ENCODE peak calls at places on chromosomes 4 and X, in nine cellular contexts. One of them, this sample, is unnamed.
A peak's percentile ranks its signal among the peaks of the same experiment; 100 is the strongest.

GRCh38 chrX:44290718-44291117 is 52.8 kb downstream of the EFHC2 start:
- ATAC-seq in HepG2: no peak
- ATAC-seq in K562: no peak
- ATAC-seq in HCT116: no peak
- ATAC-seq in right lobe of liver: no peak
- ATAC-seq in gastrocnemius medialis: no peak
- ATAC-seq in body of pancreas: no peak
- ATAC-seq in A549: no peak
- ATAC-seq in heart left ventricle: no peak
- ATAC-seq in this sample: no peak

GRCh38 chrX:54597728-54598127 is 67.7 kb downstream of the GNL3L start:
- ATAC-seq in gastrocnemius medialis: no peak
- ATAC-seq in right lobe of liver: no peak
- ATAC-seq in body of pancreas: no peak
- ATAC-seq in heart left ventricle: no peak
- ATAC-seq in HCT116: no peak
- ATAC-seq in A549: no peak
- ATAC-seq in K562: no peak
- ATAC-seq in HepG2: no peak
- ATAC-seq in this sample: no peak

GRCh38 chr4:187000281-187000680 is 276.6 kb upstream of the FAT1 start:
- ATAC-seq in A549: no peak
- ATAC-seq in gastrocnemius medialis: no peak
- ATAC-seq in right lobe of liver: no peak
- ATAC-seq in body of pancreas: no peak
- ATAC-seq in K562: no peak
- ATAC-seq in HepG2: no peak
- ATAC-seq in heart left ventricle: no peak
- ATAC-seq in HCT116: no peak
- ATAC-seq in this sample: no peak

GRCh38 chrX:40734956-40735317 is 405 bp downstream of the MED14 start:
- ATAC-seq in A549: peak; percentile 6
- ATAC-seq in heart left ventricle: no peak
- ATAC-seq in right lobe of liver: no peak
- ATAC-seq in HepG2: no peak
- ATAC-seq in body of pancreas: peak; percentile 23
- ATAC-seq in gastrocnemius medialis: peak; percentile 12
- ATAC-seq in HCT116: no peak
- ATAC-seq in K562: peak; percentile 44
- ATAC-seq in this sample: no peak

GRCh38 chr4:149896428-149896827 is 80.8 kb upstream of the IQCM start:
- ATAC-seq in HepG2: peak; percentile 76
- ATAC-seq in right lobe of liver: peak; percentile 48
- ATAC-seq in body of pancreas: no peak
- ATAC-seq in A549: peak; percentile 75
- ATAC-seq in K562: peak; percentile 28
- ATAC-seq in gastrocnemius medialis: no peak
- ATAC-seq in HCT116: peak; percentile 84
- ATAC-seq in heart left ventricle: peak; percentile 39
- ATAC-seq in this sample: no peak

GRCh38 chr4:125390727-125391126 is 76.0 kb downstream of the FAT4 start:
- ATAC-seq in body of pancreas: no peak
- ATAC-seq in HepG2: no peak
- ATAC-seq in heart left ventricle: no peak
- ATAC-seq in A549: no peak
- ATAC-seq in right lobe of liver: no peak
- ATAC-seq in HCT116: no peak
- ATAC-seq in gastrocnemius medialis: no peak
- ATAC-seq in K562: no peak
- ATAC-seq in this sample: no peak

GRCh38 chr4:55356991-55357461 is 11.0 kb downstream of the SRD5A3 start:
- ATAC-seq in HepG2: peak; percentile 91
- ATAC-seq in heart left ventricle: no peak
- ATAC-seq in K562: peak; percentile 50
- ATAC-seq in HCT116: peak; percentile 34
- ATAC-seq in body of pancreas: no peak
- ATAC-seq in A549: peak; percentile 45
- ATAC-seq in gastrocnemius medialis: peak; percentile 40
- ATAC-seq in right lobe of liver: no peak
- ATAC-seq in this sample: no peak

GRCh38 chr4:128670434-128670999 is 139.0 kb upstream of the JADE1 start:
- ATAC-seq in A549: no peak
- ATAC-seq in HepG2: no peak
- ATAC-seq in HCT116: no peak
- ATAC-seq in body of pancreas: no peak
- ATAC-seq in K562: no peak
- ATAC-seq in heart left ventricle: no peak
- ATAC-seq in gastrocnemius medialis: no peak
- ATAC-seq in right lobe of liver: no peak
- ATAC-seq in this sample: no peak

GRCh38 chr4:39626261-39626660 is 12.4 kb downstream of the SMIM14 start:
- ATAC-seq in A549: no peak
- ATAC-seq in HepG2: no peak
- ATAC-seq in right lobe of liver: no peak
- ATAC-seq in HCT116: no peak
- ATAC-seq in heart left ventricle: no peak
- ATAC-seq in body of pancreas: no peak
- ATAC-seq in gastrocnemius medialis: no peak
- ATAC-seq in K562: no peak
- ATAC-seq in this sample: no peak

GRCh38 chr4:55337944-55338343 is 8.1 kb upstream of the SRD5A3 start:
- ATAC-seq in heart left ventricle: no peak
- ATAC-seq in right lobe of liver: no peak
- ATAC-seq in HepG2: no peak
- ATAC-seq in A549: no peak
- ATAC-seq in K562: no peak
- ATAC-seq in HCT116: no peak
- ATAC-seq in body of pancreas: no peak
- ATAC-seq in gastrocnemius medialis: no peak
- ATAC-seq in this sample: no peak

GRCh38 chr4:161178310-161178709 is 985.5 kb downstream of the FSTL5 start:
- ATAC-seq in heart left ventricle: no peak
- ATAC-seq in K562: no peak
- ATAC-seq in HCT116: no peak
- ATAC-seq in HepG2: no peak
- ATAC-seq in gastrocnemius medialis: no peak
- ATAC-seq in right lobe of liver: no peak
- ATAC-seq in body of pancreas: no peak
- ATAC-seq in A549: no peak
- ATAC-seq in this sample: no peak

GRCh38 chrX:10117301-10117700 is 39.5 kb upstream of the CLCN4 start:
- ATAC-seq in body of pancreas: no peak
- ATAC-seq in A549: no peak
- ATAC-seq in right lobe of liver: no peak
- ATAC-seq in K562: no peak
- ATAC-seq in HepG2: no peak
- ATAC-seq in HCT116: no peak
- ATAC-seq in heart left ventricle: no peak
- ATAC-seq in gastrocnemius medialis: no peak
- ATAC-seq in this sample: no peak

GRCh38 chrX:10118530-10118929 is 38.2 kb upstream of the CLCN4 start:
- ATAC-seq in gastrocnemius medialis: no peak
- ATAC-seq in heart left ventricle: no peak
- ATAC-seq in body of pancreas: no peak
- ATAC-seq in K562: no peak
- ATAC-seq in HepG2: no peak
- ATAC-seq in right lobe of liver: no peak
- ATAC-seq in HCT116: no peak
- ATAC-seq in A549: no peak
- ATAC-seq in this sample: no peak

GRCh38 chrX:10112510-10112909 is 44.3 kb upstream of the CLCN4 start:
- ATAC-seq in HCT116: no peak
- ATAC-seq in right lobe of liver: no peak
- ATAC-seq in K562: no peak
- ATAC-seq in A549: no peak
- ATAC-seq in heart left ventricle: no peak
- ATAC-seq in body of pancreas: no peak
- ATAC-seq in gastrocnemius medialis: no peak
- ATAC-seq in HepG2: no peak
- ATAC-seq in this sample: no peak

GRCh38 chrX:10117864-10118377 is 38.9 kb upstream of the CLCN4 start:
- ATAC-seq in HCT116: no peak
- ATAC-seq in A549: no peak
- ATAC-seq in K562: no peak
- ATAC-seq in HepG2: no peak
- ATAC-seq in body of pancreas: no peak
- ATAC-seq in right lobe of liver: no peak
- ATAC-seq in gastrocnemius medialis: no peak
- ATAC-seq in heart left ventricle: no peak
- ATAC-seq in this sample: no peak

DNA sequence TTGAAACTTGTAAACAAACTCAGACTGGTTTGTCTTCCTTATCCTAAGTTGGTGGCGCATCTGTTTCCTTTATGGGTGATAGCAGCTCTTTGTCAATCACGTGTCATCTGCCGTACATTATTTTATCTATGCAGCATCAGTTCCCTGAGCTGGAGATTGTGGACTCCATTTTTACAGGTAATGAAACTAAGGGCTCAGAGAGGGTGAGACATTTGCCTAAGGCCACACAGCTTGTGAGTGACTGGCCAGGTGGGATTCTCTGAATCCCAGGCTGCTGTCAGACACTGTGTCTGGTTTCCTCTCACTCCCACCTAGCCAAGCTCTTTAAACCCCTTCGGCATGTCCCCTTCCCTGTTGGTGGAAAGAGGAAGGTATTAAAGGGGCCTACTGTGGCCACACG is 41.7 kb upstream of the CLCN4 start:
- ATAC-seq in body of pancreas: no peak
- ATAC-seq in heart left ventricle: no peak
- ATAC-seq in HCT116: no peak
- ATAC-seq in HepG2: no peak
- ATAC-seq in gastrocnemius medialis: no peak
- ATAC-seq in K562: no peak
- ATAC-seq in right lobe of liver: no peak
- ATAC-seq in A549: no peak
- ATAC-seq in this sample: no peak
- H3K4me1 ChIP-seq in body of pancreas: no peaks in the 10 kb centered on the region
- H3K4me1 ChIP-seq in heart left ventricle: peaks cover 31% of the 10 kb centered on the region
- H3K4me1 ChIP-seq in HCT116: no peaks in the 10 kb centered on the region
- H3K4me1 ChIP-seq in HepG2: peaks cover 14% of the 10 kb centered on the region
- H3K4me1 ChIP-seq in gastrocnemius medialis: peaks cover 10% of the 10 kb centered on the region
- H3K4me1 ChIP-seq in K562: no peaks in the 10 kb centered on the region
- H3K4me1 ChIP-seq in right lobe of liver: no peaks in the 10 kb centered on the region
- H3K4me1 ChIP-seq in A549: no peaks in the 10 kb centered on the region
- H3K4me1 ChIP-seq in this sample: no peaks in the 10 kb centered on the region

GRCh38 chr4:52659016-52659721 is at the start of gene USP46:
- ATAC-seq in K562: peak; percentile 94
- ATAC-seq in heart left ventricle: peak; percentile 85
- ATAC-seq in right lobe of liver: peak; percentile 94
- ATAC-seq in HepG2: peak; percentile 92
- ATAC-seq in A549: peak; percentile 94
- ATAC-seq in HCT116: peak; percentile 88
- ATAC-seq in gastrocnemius medialis: peak; percentile 68
- ATAC-seq in body of pancreas: peak; percentile 97
- ATAC-seq in this sample: peak; percentile 96
- TF ChIP-seq POLR2A in K562: peak; percentile 56
- TF ChIP-seq POLR2A in heart left ventricle: peak; percentile 46
- TF ChIP-seq POLR2A in right lobe of liver: peak; percentile 86
- TF ChIP-seq POLR2A in HepG2: peak; percentile 55
- TF ChIP-seq POLR2A in A549: peak; percentile 43
- TF ChIP-seq POLR2A in HCT116: peak; percentile 57
- TF ChIP-seq POLR2A in gastrocnemius medialis: peak; percentile 65
- TF ChIP-seq POLR2A in body of pancreas: peak; percentile 77
- TF ChIP-seq POLR2A in this sample: peak; percentile 63

GRCh38 chr4:184400375-184400870 is 73.9 kb downstream of the IRF2 start:
- ATAC-seq in HepG2: no peak
- ATAC-seq in HCT116: no peak
- ATAC-seq in K562: no peak
- ATAC-seq in gastrocnemius medialis: peak; percentile 53
- ATAC-seq in heart left ventricle: no peak
- ATAC-seq in A549: peak; percentile 56
- ATAC-seq in right lobe of liver: peak; percentile 75
- ATAC-seq in body of pancreas: peak; percentile 54
- ATAC-seq in this sample: peak; percentile 73

GRCh38 chr4:184400891-184401290 is 73.5 kb downstream of the IRF2 start:
- ATAC-seq in body of pancreas: no peak
- ATAC-seq in A549: no peak
- ATAC-seq in K562: no peak
- ATAC-seq in right lobe of liver: no peak
- ATAC-seq in HCT116: no peak
- ATAC-seq in HepG2: no peak
- ATAC-seq in gastrocnemius medialis: no peak
- ATAC-seq in heart left ventricle: no peak
- ATAC-seq in this sample: peak; percentile 7

GRCh38 chr4:184397516-184398163 is 76.7 kb downstream of the IRF2 start:
- ATAC-seq in body of pancreas: no peak
- ATAC-seq in K562: no peak
- ATAC-seq in HepG2: no peak
- ATAC-seq in HCT116: no peak
- ATAC-seq in A549: no peak
- ATAC-seq in heart left ventricle: peak; percentile 66
- ATAC-seq in gastrocnemius medialis: peak; percentile 15
- ATAC-seq in right lobe of liver: peak; percentile 17
- ATAC-seq in this sample: no peak

GRCh38 chr4:184399505-184399893 is 74.9 kb downstream of the IRF2 start:
- ATAC-seq in body of pancreas: no peak
- ATAC-seq in gastrocnemius medialis: no peak
- ATAC-seq in HCT116: no peak
- ATAC-seq in heart left ventricle: no peak
- ATAC-seq in right lobe of liver: no peak
- ATAC-seq in A549: no peak
- ATAC-seq in HepG2: no peak
- ATAC-seq in K562: no peak
- ATAC-seq in this sample: no peak

DNA sequence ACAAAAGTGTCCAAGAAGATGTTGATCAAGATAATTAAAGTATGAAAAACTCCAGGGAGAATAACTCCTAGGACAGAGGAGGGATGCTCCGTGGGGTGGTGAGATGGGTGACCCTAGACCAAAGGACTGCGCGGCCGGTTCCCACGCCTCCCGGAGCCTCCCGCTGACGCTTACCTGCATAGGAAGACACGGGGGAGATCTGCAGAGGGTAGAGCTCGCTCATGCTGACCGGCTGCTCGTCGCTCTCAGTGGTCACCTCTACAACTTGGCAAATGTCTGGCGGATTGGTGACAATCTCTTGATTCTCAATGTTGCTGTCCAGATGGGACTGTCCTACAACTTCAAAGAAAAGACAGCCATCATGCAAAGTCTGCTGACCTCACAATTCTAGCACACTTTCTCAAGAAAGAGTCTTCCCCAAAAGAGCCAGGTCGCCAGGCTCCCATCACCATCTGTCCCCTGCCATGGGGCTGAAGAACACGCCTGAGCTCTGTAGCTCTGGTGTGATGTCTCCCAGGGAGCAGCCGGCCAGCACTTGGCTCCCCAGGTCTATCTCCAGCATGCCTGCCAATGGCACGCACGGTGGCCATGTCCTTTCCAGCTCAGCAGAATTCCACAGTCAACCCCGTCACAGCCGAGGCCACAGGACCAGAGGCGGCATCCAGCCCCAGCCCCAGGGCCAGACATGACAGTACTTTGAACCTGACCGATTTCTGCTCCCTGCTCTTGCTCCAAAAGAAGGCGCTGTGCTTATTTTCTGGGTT is 75.4 kb downstream of the IRF2 start:
- ATAC-seq in HCT116: no peak
- ATAC-seq in HepG2: no peak
- ATAC-seq in gastrocnemius medialis: peak; percentile 28
- ATAC-seq in heart left ventricle: peak; percentile 38
- ATAC-seq in body of pancreas: no peak
- ATAC-seq in right lobe of liver: no peak
- ATAC-seq in K562: no peak
- ATAC-seq in A549: no peak
- ATAC-seq in this sample: no peak
- H3K4me1 ChIP-seq in HCT116: no peaks in the 10 kb centered on the region
- H3K4me1 ChIP-seq in HepG2: no peaks in the 10 kb centered on the region
- H3K4me1 ChIP-seq in gastrocnemius medialis: peaks cover 68% of the 10 kb centered on the region
- H3K4me1 ChIP-seq in heart left ventricle: peaks cover 74% of the 10 kb centered on the region
- H3K4me1 ChIP-seq in body of pancreas: no peaks in the 10 kb centered on the region
- H3K4me1 ChIP-seq in right lobe of liver: peaks cover 12% of the 10 kb centered on the region
- H3K4me1 ChIP-seq in K562: no peaks in the 10 kb centered on the region
- H3K4me1 ChIP-seq in A549: peaks cover 13% of the 10 kb centered on the region
- H3K4me1 ChIP-seq in this sample: peaks cover 60% of the 10 kb centered on the region

GRCh38 chr4:3301450-3302163 is 8.8 kb downstream of the RGS12 start:
- ATAC-seq in right lobe of liver: no peak
- ATAC-seq in gastrocnemius medialis: no peak
- ATAC-seq in body of pancreas: no peak
- ATAC-seq in HepG2: no peak
- ATAC-seq in HCT116: no peak
- ATAC-seq in heart left ventricle: no peak
- ATAC-seq in A549: no peak
- ATAC-seq in K562: no peak
- ATAC-seq in this sample: no peak
- TF ChIP-seq POLR2A in right lobe of liver: no peak
- TF ChIP-seq POLR2A in gastrocnemius medialis: no peak
- TF ChIP-seq POLR2A in body of pancreas: no peak
- TF ChIP-seq POLR2A in HepG2: no peak
- TF ChIP-seq POLR2A in HCT116: no peak
- TF ChIP-seq POLR2A in heart left ventricle: no peak
- TF ChIP-seq POLR2A in A549: no peak
- TF ChIP-seq POLR2A in K562: no peak
- TF ChIP-seq POLR2A in this sample: no peak